ENCODE peak calls at places on chromosomes 4 and X, in four cellular contexts. L, K, X and W are unnamed samples.

GRCh38 chrX:2875798-2876399 is 47.2 kb downstream of the GYG2 start:
- DNase-seq in K (no peak), X (no peak), L (no peak), W (no peak)

GRCh38 chr4:41213563-41214157 is 682 bp downstream of the APBB2 start:
- DNase-seq in X (no peak), L (no peak), K (peak; percentile 72), W (no peak)

GRCh38 chrX:20857746-20858145 is 516.5 kb upstream of the CNKSR2 start:
- DNase-seq in X (peak; percentile 59), K (no peak), L (no peak), W (no peak)

GRCh38 chrX:135931644-135932487 is 38.4 kb downstream of the SAGE1 start:
- DNase-seq in K (no peak), X (peak; percentile 20), L (peak; percentile 24), W (no peak)

GRCh38 chrX:84187501-84188319 is at the start of gene RPS6KA6:
- DNase-seq in K (peak; percentile 65), X (peak; percentile 30), L (peak; percentile 22), W (no peak)

GRCh38 chr4:169815606-169816005 is 57.9 kb upstream of the HPF1 start:
- DNase-seq in L (peak; percentile 13), K (no peak), X (peak; percentile 49), W (no peak)

GRCh38 chr4:79249879-79250503 is 75.9 kb downstream of the NAA11 start:
- DNase-seq in L (no peak), K (no peak), X (no peak), W (no peak)

GRCh38 chr4:101597204-101597603 is 193.3 kb upstream of the BANK1 start:
- DNase-seq in K (no peak), X (no peak), L (no peak), W (no peak)

GRCh38 chr4:85823295-85823694 is 348.3 kb downstream of the ARHGAP24 start:
- DNase-seq in L (peak; percentile 62), X (peak; percentile 9), K (no peak), W (no peak)

GRCh38 chr4:8085491-8086479 is 72.8 kb downstream of the ABLIM2 start:
- DNase-seq in L (no peak), X (no peak), K (no peak), W (no peak)

GRCh38 chr4:37988670-37989069 is 28.5 kb downstream of the PTTG2 start:
- DNase-seq in X (peak; percentile 25), L (peak; percentile 37), K (no peak), W (no peak)

GRCh38 chr4:41887821-41888699 is 47.2 kb upstream of the TMEM33 start:
- DNase-seq in L (peak; percentile 64), X (peak; percentile 21), K (no peak), W (no peak)

GRCh38 chrX:155112171-155112570 is 40.9 kb downstream of the BRCC3 start:
- DNase-seq in X (no peak), K (no peak), L (peak; percentile 2), W (no peak)

GRCh38 chrX:77070108-77070918 is 376.9 kb upstream of the FGF16 start:
- DNase-seq in X (no peak), L (no peak), K (no peak), W (no peak)

DNA sequence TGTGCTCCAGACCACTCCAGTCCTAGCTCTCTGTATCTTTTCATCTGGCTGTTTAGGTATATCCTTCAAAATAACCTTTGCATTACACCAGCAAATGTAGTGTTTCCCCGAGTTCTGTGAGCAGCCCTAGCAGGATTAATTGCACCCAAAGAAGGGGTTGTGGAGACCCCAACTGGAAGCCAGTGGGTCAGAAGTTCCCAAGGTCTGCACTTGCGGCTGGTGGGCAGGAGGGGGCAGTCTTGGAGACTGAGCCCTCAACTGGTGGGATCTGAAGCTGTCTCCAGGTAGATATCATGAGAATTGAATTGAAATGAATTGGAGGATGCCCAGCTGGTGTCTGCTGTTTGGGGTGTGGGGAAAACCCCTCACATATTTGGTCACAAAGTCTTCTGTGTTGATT is 1485.3 kb upstream of the TENM3 start:
- DNase-seq in K (no peak), X (no peak), L (no peak), W (no peak)
- TF ChIP-seq CTCF in K (no peak), X (no peak), L (no peak), W (no peak)

GRCh38 chr4:3041192-3042142 is 32.9 kb downstream of the HTT-AS start:
- DNase-seq in K (peak; percentile 79), X (peak; percentile 47), L (peak; percentile 48), W (peak; percentile 71)

GRCh38 chr4:3037957-3038451 is 36.3 kb downstream of the HTT-AS start:
- DNase-seq in L (no peak), X (no peak), K (peak; percentile 59), W (peak; percentile 36)

GRCh38 chr4:3042226-3042625 is 32.1 kb downstream of the HTT-AS start:
- DNase-seq in X (no peak), L (no peak), K (no peak), W (no peak)

GRCh38 chr4:3040447-3041191 is 33.7 kb downstream of the HTT-AS start:
- DNase-seq in L (no peak), K (no peak), X (no peak), W (no peak)

DNA sequence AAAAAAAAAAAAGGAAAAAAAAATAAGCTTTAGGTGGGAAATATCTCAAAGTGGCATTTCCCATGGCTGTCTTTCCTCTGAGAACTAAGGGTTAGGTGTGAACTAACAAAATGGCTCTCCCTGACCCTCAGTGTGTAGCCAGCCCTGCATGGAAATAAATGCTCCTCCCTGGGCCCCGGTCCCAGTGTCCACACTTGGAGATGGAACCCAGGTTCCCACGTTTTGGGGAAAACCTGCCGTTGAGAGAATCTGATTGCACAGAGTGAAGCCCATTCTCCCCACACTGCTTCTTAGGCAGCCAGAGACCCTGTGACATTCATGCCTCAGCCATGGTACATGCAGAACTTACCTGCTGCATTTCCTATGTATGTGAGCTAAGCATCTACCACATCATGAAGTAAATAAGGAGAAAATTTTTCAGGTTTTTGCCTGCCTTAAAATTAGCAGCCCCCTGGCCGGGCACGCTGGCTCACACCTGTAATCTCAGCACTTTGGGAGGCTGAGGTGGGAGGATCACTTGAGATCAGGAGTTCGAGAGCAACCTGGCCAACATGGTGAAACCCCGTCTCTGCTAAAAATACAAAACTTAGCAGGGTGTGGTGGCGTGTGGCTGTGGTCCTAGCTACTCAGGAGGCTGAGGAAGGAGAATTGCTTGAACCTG is 34.5 kb downstream of the HTT-AS start:
- DNase-seq in K (no peak), X (no peak), L (no peak), W (no peak)
- H3K4me1 ChIP-seq in K (no peaks in the 10 kb centered on the region), X (peaks cover 7% of the 10 kb centered on the region), L (peaks cover 2% of the 10 kb centered on the region), W (peaks cover 20% of the 10 kb centered on the region)

GRCh38 chr4:76212301-76212700 is 1.3 kb downstream of the SCARB2 start:
- DNase-seq in L (no peak), X (peak; percentile 38), K (no peak), W (no peak)

GRCh38 chr4:76213415-76214268 is at the start of gene SCARB2:
- DNase-seq in K (peak; percentile 94), X (peak; percentile 89), L (peak; percentile 84), W (peak; percentile 85)

GRCh38 chr4:76210502-76210901 is 3.1 kb downstream of the SCARB2 start:
- DNase-seq in K (no peak), X (no peak), L (no peak), W (no peak)

GRCh38 chr4:76212851-76213414 is 691 bp downstream of the SCARB2 start:
- DNase-seq in L (peak; percentile 61), K (no peak), X (peak; percentile 68), W (no peak)

DNA sequence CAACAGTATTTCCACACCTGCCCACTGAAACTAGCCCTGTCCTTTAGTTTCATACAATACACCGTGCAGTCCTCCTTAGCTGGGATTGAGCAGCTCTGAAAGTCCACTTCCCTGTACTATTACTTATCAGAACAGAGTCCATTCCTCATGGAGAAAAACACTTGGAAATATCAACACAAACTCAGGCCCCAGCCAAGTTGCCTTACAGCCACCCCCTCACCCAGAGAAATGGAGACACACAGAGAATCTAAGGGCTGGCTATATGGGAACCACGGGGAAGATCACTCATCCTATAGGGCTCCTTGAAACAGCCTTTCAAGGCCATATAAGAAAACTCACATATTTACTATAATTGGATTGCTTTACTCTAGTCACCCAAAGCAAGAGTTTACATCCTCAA is 1.9 kb downstream of the SCARB2 start:
- DNase-seq in K (no peak), X (no peak), L (no peak), W (no peak)
- H3K27ac ChIP-seq in K (peak overlapping the region; percentile 98), X (peak overlapping the region; percentile 96), L (no peak overlapping the region), W (peak overlapping the region; percentile 95)

DNA sequence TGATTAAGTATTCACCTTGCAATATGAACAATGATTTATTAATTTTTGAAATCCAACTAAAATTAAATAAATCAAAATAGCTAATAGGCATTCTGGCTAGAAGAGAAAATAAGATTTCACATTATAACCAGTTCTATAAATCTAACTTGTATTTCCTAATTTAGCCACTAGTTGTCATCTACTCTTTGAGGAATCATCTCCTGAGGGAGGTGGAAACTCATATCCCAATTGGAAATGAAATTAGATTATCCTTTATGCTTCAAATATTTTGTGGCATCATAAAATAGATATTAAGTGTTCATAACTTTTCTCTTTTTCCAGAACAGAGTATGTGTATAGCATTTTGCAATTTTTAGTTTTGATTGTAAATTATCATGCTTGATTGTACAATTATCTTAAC is 558.5 kb upstream of the DIAPH2 start:
- DNase-seq in K (no peak), X (no peak), L (no peak), W (no peak)
- TF ChIP-seq CTCF in K (no peak), X (peak; percentile 14), L (peak; percentile 4), W (no peak)

DNA sequence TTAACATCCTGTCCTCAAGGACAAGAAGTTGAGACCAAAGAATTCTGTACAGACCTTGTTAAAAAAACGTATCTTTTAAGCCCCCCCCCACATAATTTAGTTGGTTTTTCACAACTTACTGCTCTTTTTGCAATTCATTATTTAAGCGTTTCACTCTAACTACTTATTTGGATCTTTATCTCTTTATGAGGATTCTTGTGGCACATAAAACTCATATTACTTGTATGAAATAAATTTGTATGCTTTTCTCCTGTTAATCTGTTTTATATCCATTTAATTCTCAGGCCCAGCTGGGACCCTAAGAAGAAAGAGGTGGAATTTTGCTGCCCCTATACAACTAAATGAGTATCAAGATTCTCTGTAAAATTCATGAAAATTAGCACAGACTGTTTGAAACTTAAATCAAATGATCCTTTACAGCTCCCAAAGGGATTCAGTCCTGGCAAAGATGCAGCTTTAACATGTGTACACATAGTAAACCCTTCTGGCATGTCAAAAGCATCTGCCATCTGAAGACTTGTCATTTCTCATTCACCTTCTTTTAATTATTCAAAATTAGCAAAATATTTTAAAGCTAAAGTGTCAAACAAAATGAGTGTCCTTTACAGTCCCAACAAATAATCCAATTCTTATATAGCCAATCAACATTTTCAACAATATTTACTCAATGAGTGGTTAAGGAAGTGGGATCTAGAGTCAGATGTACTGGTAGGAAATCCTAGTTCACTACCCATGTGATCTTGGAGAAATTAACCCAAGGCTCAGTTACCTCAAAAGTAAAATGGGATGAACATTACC is 17.7 kb downstream of the ARAP2 start:
- DNase-seq in X (no peak), K (no peak), L (no peak), W (no peak)
- H3K4me1 ChIP-seq in X (no peaks in the 10 kb centered on the region), K (no peaks in the 10 kb centered on the region), L (no peaks in the 10 kb centered on the region), W (no peaks in the 10 kb centered on the region)